ENCODE peak calls at places on chromosomes 11 and 22, in five cellular contexts. D, U, K, J and M are unnamed samples.

GRCh38 chr11:118910309-118911112 is 15.2 kb downstream of the BCL9L start:
- DNase-seq in D (peak), U (peak), K (peak), J (peak), M (no peak)

GRCh38 chr11:44754876-44755552 is 28.3 kb downstream of the TSPAN18 start:
- DNase-seq in D (no peak), U (no peak), K (no peak), J (no peak), M (no peak)

GRCh38 chr11:13896175-13896989 is 66.1 kb upstream of the SPON1 start:
- DNase-seq in D (peak), U (no peak), K (no peak), J (no peak), M (no peak)

GRCh38 chr11:59292611-59293010 is 66.1 kb upstream of the OR5AN1 start:
- DNase-seq in D (no peak), U (no peak), K (no peak), J (no peak), M (no peak)

GRCh38 chr11:118342503-118343161 is at the start of gene CD3D:
- DNase-seq in D (no peak), U (no peak), K (peak), J (no peak), M (no peak)

GRCh38 chr11:14902650-14903350 is 10.8 kb upstream of the CYP2R1 start:
- DNase-seq in D (peak), U (no peak), K (no peak), J (no peak), M (no peak)

GRCh38 chr11:12845739-12846358 is 163.3 kb upstream of the RASSF10 start:
- DNase-seq in D (no peak), U (peak), K (peak), J (peak), M (peak)

GRCh38 chr11:101797335-101797734 is 117.5 kb upstream of the CEP126 start:
- DNase-seq in D (no peak), U (no peak), K (no peak), J (no peak), M (no peak)

GRCh38 chr11:110311783-110312578 is 15.6 kb upstream of the RDX start:
- DNase-seq in D (peak), U (no peak), K (no peak), J (no peak), M (no peak)

GRCh38 chr11:12526789-12527188 is 147.4 kb upstream of the TEAD1 start:
- DNase-seq in D (peak), U (no peak), K (no peak), J (no peak), M (no peak)

GRCh38 chr22:44889233-44889878 is 120.4 kb downstream of the PHF21B start:
- DNase-seq in D (no peak), U (no peak), K (no peak), J (no peak), M (no peak)

GRCh38 chr22:19844423-19845368 is 10.0 kb downstream of the GNB1L start:
- DNase-seq in D (peak), U (peak), K (no peak), J (no peak), M (no peak)
- TF ChIP-seq CTCF in D (no peak), U (no peak), K (no peak), J (no peak), M (no peak)

DNA sequence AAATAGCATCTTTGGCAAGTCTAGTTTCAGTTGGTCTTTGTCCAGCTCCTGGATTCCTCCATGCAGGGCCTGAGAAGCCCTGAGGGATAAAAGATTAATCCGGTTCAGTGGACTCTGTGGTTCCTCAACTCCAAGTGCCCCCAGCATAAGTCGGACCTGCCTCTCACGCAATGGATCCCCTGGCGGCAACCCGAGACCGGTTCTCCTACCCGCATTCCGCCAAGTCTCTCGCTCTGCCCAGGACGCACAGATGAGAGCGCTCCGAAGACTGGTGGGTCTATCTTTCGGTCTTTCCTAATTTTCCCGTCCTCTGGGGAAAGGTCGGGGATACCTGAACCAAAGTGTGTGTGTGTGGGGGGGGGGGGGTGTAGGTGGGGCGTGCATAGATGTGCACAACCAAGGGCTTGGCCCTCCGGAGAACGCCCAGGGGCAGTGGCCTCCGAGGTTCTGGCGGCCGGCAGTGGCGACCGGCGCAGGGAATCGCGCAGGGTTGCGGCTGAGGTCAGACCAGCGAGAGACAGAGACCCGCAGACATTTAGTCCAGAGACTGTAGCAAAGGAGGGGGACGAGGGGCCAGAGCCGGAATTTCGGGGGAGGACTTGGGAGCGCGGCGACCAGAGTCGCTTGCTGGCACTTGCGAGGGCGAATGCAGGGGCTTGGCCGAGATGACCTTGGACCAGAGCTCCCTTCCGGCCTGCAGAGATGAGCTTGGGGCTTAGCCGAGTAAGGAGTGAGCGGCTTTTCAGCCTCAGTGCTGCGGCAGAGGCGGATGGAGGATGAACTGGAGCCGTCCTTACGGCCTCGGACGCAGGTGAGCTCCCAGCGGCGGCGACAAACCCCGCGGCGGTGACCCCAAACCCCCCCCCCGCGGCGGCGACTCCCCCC is 712 bp upstream of the SLC2A11 start:
- DNase-seq in D (peak), U (peak), K (peak), J (peak), M (peak)
- TF ChIP-seq CTCF in D (no peak), U (no peak), K (peak), J (peak), M (no peak)

DNA sequence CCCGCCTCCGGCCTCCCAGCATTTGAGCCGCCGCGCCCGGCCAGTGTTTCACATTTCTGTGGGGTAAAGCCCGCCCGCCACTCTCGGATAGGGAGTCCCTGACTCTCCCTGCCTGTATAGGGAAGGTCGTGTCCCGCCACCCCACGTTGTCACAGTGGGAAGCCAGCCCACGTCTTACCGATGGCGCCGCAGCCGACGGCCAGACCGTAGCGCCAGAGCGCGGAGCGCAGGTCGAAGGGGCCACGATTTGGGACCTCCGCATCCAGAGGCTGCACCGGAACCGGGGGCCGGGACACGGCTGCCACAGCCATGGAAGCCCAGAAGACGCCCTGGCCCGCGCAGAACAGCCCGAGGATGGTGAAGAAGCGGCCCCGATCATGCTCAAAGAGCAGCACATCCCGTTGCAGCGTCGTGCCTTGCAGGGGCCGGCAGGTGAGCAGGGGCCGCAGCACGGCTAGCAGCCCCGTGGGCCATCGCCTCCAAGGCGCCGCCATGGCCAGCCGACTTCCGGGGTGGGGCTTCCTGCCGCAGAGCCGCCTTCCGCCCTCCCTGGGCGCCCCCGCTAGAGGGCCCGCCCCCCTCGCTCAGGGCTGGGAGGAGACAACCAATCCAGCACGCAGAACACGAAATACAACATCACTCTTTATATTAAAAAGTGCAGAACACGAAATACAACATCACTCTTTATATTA is at the start of gene TMEM223:
- DNase-seq in D (peak), U (peak), K (peak), J (peak), M (peak)
- TF ChIP-seq CTCF in D (no peak), U (peak), K (peak), J (peak), M (no peak)

DNA sequence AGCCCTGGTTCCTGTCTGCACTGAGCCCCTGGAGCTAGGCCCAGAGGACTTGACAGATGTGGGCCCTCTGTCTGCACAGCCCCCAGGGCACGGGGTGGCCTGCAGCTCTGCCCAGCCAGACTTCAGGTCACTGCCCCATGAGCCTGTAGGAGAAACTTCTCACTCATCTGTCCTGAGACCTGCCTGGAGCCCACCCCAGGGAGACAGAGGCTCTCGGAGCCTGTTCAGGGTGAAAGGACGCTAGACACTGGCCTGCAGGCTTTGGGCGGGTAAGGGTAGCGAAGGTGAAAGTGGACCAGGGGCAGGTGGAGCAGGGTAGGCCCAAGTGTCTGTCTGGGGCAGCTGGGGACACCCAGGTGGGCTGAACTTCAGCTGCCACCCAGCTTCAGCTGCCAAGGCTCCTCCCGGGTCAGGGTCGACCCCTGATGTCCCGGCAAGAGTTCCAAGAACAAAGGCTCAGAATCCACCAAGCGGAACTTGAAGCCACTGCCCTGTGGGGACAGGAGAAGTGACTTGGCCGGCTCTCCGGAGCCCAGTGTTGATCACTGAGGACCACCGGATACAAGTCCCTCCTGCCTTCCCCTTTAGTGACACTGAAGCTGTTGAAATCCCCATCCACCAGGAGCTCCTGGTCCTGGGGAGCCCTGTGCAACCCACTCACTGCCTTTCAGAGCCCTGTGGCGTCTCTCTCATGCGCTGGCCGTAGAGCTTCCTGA is 90.3 kb downstream of the KCNQ1 start:
- DNase-seq in D (no peak), U (peak), K (no peak), J (no peak), M (no peak)
- TF ChIP-seq CTCF in D (no peak), U (no peak), K (no peak), J (no peak), M (no peak)

GRCh38 chr22:17266261-17266971 is 47.2 kb upstream of the ADA2 start:
- DNase-seq in D (no peak), U (peak), K (no peak), J (no peak), M (peak)

GRCh38 chr22:17267661-17268330 is 48.6 kb upstream of the ADA2 start:
- DNase-seq in D (no peak), U (no peak), K (no peak), J (no peak), M (no peak)

GRCh38 chr22:17269607-17270261 is 50.5 kb upstream of the ADA2 start:
- DNase-seq in D (no peak), U (no peak), K (no peak), J (no peak), M (no peak)

GRCh38 chr22:17269224-17269606 is 50.0 kb upstream of the ADA2 start:
- DNase-seq in D (no peak), U (no peak), K (no peak), J (no peak), M (no peak)

GRCh38 chr22:17268501-17269223 is 49.4 kb upstream of the ADA2 start:
- DNase-seq in D (peak), U (no peak), K (no peak), J (no peak), M (no peak)
- TF ChIP-seq CTCF in D (no peak), U (no peak), K (no peak), J (peak), M (no peak)

GRCh38 chr22:26775394-26775793 is 118.0 kb downstream of the MIAT start:
- DNase-seq in D (no peak), U (no peak), K (no peak), J (no peak), M (no peak)
- TF ChIP-seq CTCF in D (no peak), U (no peak), K (no peak), J (no peak), M (no peak)

GRCh38 chr11:116786966-116787365 is 857 bp downstream of the ZPR1 start:
- DNase-seq in D (no peak), U (no peak), K (no peak), J (no peak), M (no peak)

GRCh38 chr11:116787436-116787785 is 412 bp downstream of the ZPR1 start:
- DNase-seq in D (no peak), U (no peak), K (no peak), J (no peak), M (no peak)

GRCh38 chr11:116788534-116788933 is 711 bp upstream of the ZPR1 start:
- DNase-seq in D (no peak), U (no peak), K (no peak), J (no peak), M (no peak)

GRCh38 chr11:116786360-116786759 is 1.5 kb downstream of the ZPR1 start:
- DNase-seq in D (no peak), U (no peak), K (no peak), J (no peak), M (no peak)

DNA sequence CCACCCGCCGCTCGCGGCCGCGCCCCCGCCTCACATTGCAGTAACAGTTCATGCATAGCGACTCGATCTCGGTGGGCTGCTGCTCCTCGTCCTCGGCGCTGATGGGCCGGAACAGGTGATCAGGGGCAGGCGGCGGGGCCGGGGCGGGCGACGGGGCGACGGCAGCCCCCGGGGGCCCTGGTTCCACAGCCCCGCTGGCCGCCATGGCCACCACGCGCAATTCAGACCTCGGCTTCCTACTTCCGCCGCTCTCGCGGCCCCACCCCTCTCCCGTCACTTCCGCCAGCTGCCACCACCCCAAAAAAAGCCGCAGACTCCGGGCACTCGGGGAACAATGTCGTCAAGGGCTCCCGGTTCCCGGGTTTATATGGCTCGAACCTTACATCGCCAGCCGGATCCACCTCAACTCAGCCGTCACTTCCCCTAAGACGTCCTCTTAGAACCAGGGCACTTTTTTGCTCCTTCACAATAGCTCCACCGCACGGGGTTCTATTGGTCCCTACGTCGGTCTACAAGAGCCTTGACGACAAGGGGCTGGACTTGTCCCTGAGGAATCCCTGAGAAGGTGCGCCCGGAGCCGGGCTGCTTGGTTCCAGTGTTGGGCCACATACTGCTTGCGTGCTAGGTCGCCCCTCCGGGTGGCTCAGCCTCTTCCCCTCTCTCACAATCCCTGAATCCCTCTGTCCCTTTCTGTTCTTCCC is at the start of gene ZPR1:
- DNase-seq in D (peak), U (peak), K (peak), J (peak), M (peak)
- TF ChIP-seq CTCF in D (no peak), U (no peak), K (no peak), J (no peak), M (no peak)

GRCh38 chr11:61889831-61890230 is 1.5 kb downstream of the FADS3 start:
- DNase-seq in D (no peak), U (no peak), K (no peak), J (no peak), M (no peak)

GRCh38 chr11:61890536-61891330 is 612 bp downstream of the FADS3 start:
- DNase-seq in D (peak), U (peak), K (peak), J (peak), M (no peak)

GRCh38 chr11:61893981-61894380 is 2.6 kb upstream of the FADS3 start:
- DNase-seq in D (peak), U (no peak), K (no peak), J (no peak), M (no peak)

GRCh38 chr11:61891331-61892084 is at the start of gene FADS3:
- DNase-seq in D (peak), U (peak), K (peak), J (peak), M (peak)

GRCh38 chr11:61892085-61892370 is 683 bp upstream of the FADS3 start:
- DNase-seq in D (no peak), U (no peak), K (no peak), J (no peak), M (no peak)
- TF ChIP-seq CTCF in D (no peak), U (no peak), K (no peak), J (no peak), M (no peak)

GRCh38 chr22:26466196-26466595 is 17.4 kb downstream of the HPS4 start:
- DNase-seq in D (no peak), U (no peak), K (no peak), J (no peak), M (no peak)
- TF ChIP-seq CTCF in D (no peak), U (no peak), K (no peak), J (no peak), M (peak)